ENCODE peak calls at places on chromosomes 2 and 18, in seven cellular contexts. G, S, D, I, C, J and A are unnamed samples.
A peak's percentile ranks its signal among the peaks of the same experiment; 100 is the strongest.

GRCh38 chr18:8908792-8909510 is 193.5 kb upstream of the NDUFV2 start:
- DNase-seq in G (no peak), C (no peak), D (no peak), J (no peak), S (no peak), I (no peak), A (no peak)

GRCh38 chr2:43169987-43170732 is 56.2 kb downstream of the ZFP36L2 start:
- DNase-seq in S (no peak), G (no peak), I (no peak), D (peak; percentile 64), C (peak; percentile 88), J (no peak), A (no peak)

GRCh38 chr2:40955042-40955441 is 503.2 kb upstream of the SLC8A1 start:
- DNase-seq in G (no peak), J (no peak), D (no peak), S (no peak), C (no peak), I (no peak), A (no peak)

GRCh38 chr2:43648979-43649701 is 12.1 kb downstream of the PLEKHH2 start:
- DNase-seq in J (no peak), G (no peak), I (no peak), S (no peak), C (no peak), D (no peak), A (no peak)

GRCh38 chr18:74530584-74530862 is 3.8 kb upstream of the CNDP1 start:
- DNase-seq in D (no peak), S (no peak), J (no peak), I (no peak), G (no peak), C (no peak), A (no peak)

GRCh38 chr2:11984556-11985158 is 238.2 kb downstream of the LPIN1 start:
- DNase-seq in D (no peak), G (no peak), J (no peak), I (no peak), C (no peak), S (no peak), A (no peak)

GRCh38 chr2:25032094-25032493 is 9.8 kb upstream of the EFR3B start:
- DNase-seq in C (no peak), S (no peak), I (no peak), D (no peak), G (no peak), J (no peak), A (no peak)

GRCh38 chr18:71036783-71037182 is 747.9 kb downstream of the SOCS6 start:
- DNase-seq in I (no peak), J (no peak), S (no peak), D (no peak), G (no peak), C (no peak), A (no peak)

GRCh38 chr2:124063596-124063995 is 38.5 kb downstream of the CNTNAP5 start:
- DNase-seq in S (no peak), G (no peak), D (no peak), J (no peak), I (no peak), C (no peak), A (no peak)

GRCh38 chr18:66966171-66966570 is 362.3 kb upstream of the CDH19 start:
- DNase-seq in J (no peak), S (no peak), I (no peak), G (no peak), D (no peak), C (no peak), A (no peak)

GRCh38 chr18:72572896-72573295 is 28.8 kb upstream of the CBLN2 start:
- DNase-seq in C (no peak), S (no peak), D (no peak), J (no peak), I (no peak), G (no peak), A (no peak)

GRCh38 chr18:3262234-3263171 is 570 bp downstream of the MYL12B start:
- DNase-seq in J (no peak), D (peak; percentile 36), C (peak; percentile 56), G (no peak), S (no peak), I (no peak), A (peak; percentile 15)

GRCh38 chr2:85409719-85410583 is at the start of gene CAPG:
- DNase-seq in G (peak; percentile 50), C (peak; percentile 53), J (no peak), I (no peak), S (no peak), D (no peak), A (peak; percentile 78)

GRCh38 chr2:200471324-200471848 is 38.5 kb downstream of the KCTD18 start:
- DNase-seq in S (peak; percentile 18), J (no peak), G (no peak), D (peak; percentile 70), C (peak; percentile 63), I (no peak), A (peak; percentile 51)

GRCh38 chr2:223010641-223011040 is 41.3 kb upstream of the KCNE4 start:
- DNase-seq in S (no peak), C (no peak), I (no peak), J (no peak), G (no peak), D (no peak), A (no peak)

GRCh38 chr18:55897101-55897500 is 309.1 kb upstream of the TCF4 start:
- DNase-seq in J (no peak), G (no peak), D (no peak), C (no peak), S (no peak), I (no peak), A (no peak)

GRCh38 chr2:114127372-114127771 is 237.5 kb downstream of the ACTR3 start:
- DNase-seq in S (no peak), D (no peak), G (no peak), C (no peak), I (no peak), J (no peak), A (no peak)

GRCh38 chr2:103788875-103789715 is 1027.3 kb downstream of the TMEM182 start:
- DNase-seq in S (peak; percentile 62), C (no peak), J (no peak), D (peak; percentile 76), I (no peak), G (peak; percentile 14), A (no peak)

GRCh38 chr2:127096718-127097470 is 10.1 kb downstream of the BIN1 start:
- DNase-seq in J (no peak), D (no peak), S (no peak), C (no peak), G (no peak), I (no peak), A (no peak)

GRCh38 chr2:86052676-86053075 is 53.0 kb downstream of the POLR1A start:
- DNase-seq in C (no peak), I (no peak), J (no peak), S (no peak), D (no peak), G (no peak), A (no peak)

GRCh38 chr2:79437416-79438281 is 75.2 kb upstream of the CTNNA2 start:
- DNase-seq in C (no peak), D (peak; percentile 39), G (no peak), J (no peak), S (no peak), I (no peak), A (no peak)

GRCh38 chr2:575728-576237 is 101.4 kb downstream of the TMEM18 start:
- DNase-seq in I (no peak), J (no peak), S (no peak), G (no peak), C (no peak), D (no peak), A (no peak)

GRCh38 chr2:44155577-44156446 is 12.9 kb upstream of the PPM1B start:
- DNase-seq in J (no peak), S (no peak), C (no peak), G (no peak), I (no peak), D (no peak), A (no peak)

GRCh38 chr18:78506031-78506461 is 473.6 kb upstream of the SALL3 start:
- DNase-seq in C (no peak), I (no peak), S (no peak), J (no peak), D (peak; percentile 36), G (no peak), A (no peak)

GRCh38 chr2:241014224-241014623 is 15.8 kb downstream of the SNED1 start:
- DNase-seq in J (no peak), D (no peak), I (no peak), C (no peak), G (no peak), S (no peak), A (no peak)

GRCh38 chr18:8480506-8481328 is 128.5 kb upstream of the RAB12 start:
- DNase-seq in G (peak; percentile 20), S (no peak), J (no peak), D (peak; percentile 59), I (no peak), C (no peak), A (no peak)

GRCh38 chr2:236499691-236500573 is 69.7 kb upstream of the ACKR3 start:
- DNase-seq in D (no peak), G (no peak), C (no peak), J (no peak), S (no peak), I (no peak), A (no peak)

GRCh38 chr2:187644991-187645390 is 90.8 kb upstream of the TFPI start:
- DNase-seq in S (no peak), C (no peak), G (no peak), D (no peak), I (no peak), J (no peak), A (no peak)

GRCh38 chr2:50118951-50119702 is 912.8 kb downstream of the NRXN1 start:
- DNase-seq in D (peak; percentile 77), J (no peak), C (no peak), I (no peak), S (no peak), G (no peak), A (no peak)

GRCh38 chr2:59032469-59032868 is 791.3 kb upstream of the FANCL start:
- DNase-seq in I (no peak), C (no peak), J (no peak), S (no peak), G (no peak), D (no peak), A (no peak)

GRCh38 chr18:72830109-72830508 is 37.7 kb downstream of the NETO1 start:
- DNase-seq in J (no peak), S (peak; percentile 17), G (peak; percentile 48), C (no peak), I (no peak), D (peak; percentile 75), A (no peak)

GRCh38 chr2:216863029-216863428 is 3.2 kb upstream of the TNP1 start:
- DNase-seq in C (no peak), J (no peak), G (no peak), S (no peak), I (no peak), D (no peak), A (no peak)

GRCh38 chr18:37529296-37529695 is 36.3 kb downstream of the CELF4 start:
- DNase-seq in D (no peak), J (no peak), I (no peak), S (no peak), G (no peak), C (no peak), A (no peak)

GRCh38 chr2:11499081-11499743 is 33.3 kb upstream of the E2F6 start:
- DNase-seq in C (no peak), I (no peak), G (no peak), D (no peak), S (no peak), J (no peak), A (no peak)

GRCh38 chr2:172455121-172455515 is 27.7 kb downstream of the ITGA6 start:
- DNase-seq in C (no peak), I (no peak), J (no peak), G (no peak), D (no peak), S (no peak), A (no peak)